ENCODE peak calls at places on chromosomes 6 and 20, in ten cellular contexts. A, G, O, M, W, D, K, Z, Q and X are unnamed samples.

GRCh38 chr6:145267076-145267867 is 468.0 kb downstream of the EPM2A start:
- DNase-seq in W (no peak), Q (no peak), G (no peak), K (no peak), A (peak; percentile 76), M (no peak), O (no peak), Z (peak; percentile 22), D (no peak), X (no peak)

GRCh38 chr6:80640176-80640575 is 533.7 kb downstream of the BCKDHB start:
- DNase-seq in D (no peak), A (no peak), Q (no peak), G (no peak), O (no peak), Z (no peak), K (no peak), W (no peak), M (no peak), X (no peak)

GRCh38 chr6:158142789-158143188 is 25.3 kb downstream of the SERAC1 start:
- DNase-seq in Q (no peak), Z (no peak), D (no peak), K (no peak), A (peak; percentile 53), W (no peak), O (no peak), M (no peak), G (no peak), X (no peak)

GRCh38 chr6:159761135-159761872 is 541 bp upstream of the ACAT2 start:
- DNase-seq in M (peak; percentile 15), Z (peak; percentile 88), D (peak; percentile 38), O (peak; percentile 31), W (peak; percentile 68), Q (no peak), A (peak; percentile 60), G (peak; percentile 74), K (no peak), X (no peak)

GRCh38 chr20:3777726-3778629 is 3.3 kb downstream of the SPEF1 start:
- DNase-seq in G (peak; percentile 83), O (peak; percentile 69), A (peak; percentile 88), Q (peak; percentile 58), D (peak; percentile 37), Z (no peak), K (peak; percentile 67), M (peak; percentile 65), W (peak; percentile 81), X (no peak)

GRCh38 chr6:117495873-117496272 is 13.4 kb downstream of the DCBLD1 start:
- DNase-seq in G (no peak), O (no peak), A (no peak), D (no peak), M (no peak), K (no peak), Z (no peak), W (no peak), Q (no peak), X (no peak)

GRCh38 chr20:43971233-43971632 is 56.6 kb downstream of the TOX2 start:
- DNase-seq in M (no peak), A (no peak), W (no peak), Z (no peak), G (no peak), O (no peak), D (no peak), K (no peak), Q (no peak), X (no peak)

GRCh38 chr20:33919653-33920052 is 74.1 kb upstream of the RALY start:
- DNase-seq in D (no peak), Q (no peak), Z (no peak), K (no peak), M (no peak), A (no peak), G (no peak), W (no peak), O (no peak), X (no peak)

GRCh38 chr20:13219327-13220193 is 1.5 kb upstream of the ISM1 start:
- DNase-seq in K (no peak), Q (no peak), G (no peak), Z (no peak), O (no peak), D (no peak), A (no peak), M (no peak), W (peak; percentile 45), X (no peak)

GRCh38 chr20:17327185-17327780 is 100.4 kb downstream of the PCSK2 start:
- DNase-seq in M (no peak), W (peak; percentile 22), O (no peak), Q (peak; percentile 73), K (no peak), G (no peak), A (no peak), Z (no peak), D (no peak), X (no peak)

GRCh38 chr6:3749991-3750323 is 1.6 kb downstream of the PXDC1 start:
- DNase-seq in G (no peak), K (no peak), O (no peak), A (no peak), Z (no peak), W (no peak), M (peak; percentile 78), Q (no peak), D (no peak), X (no peak)

GRCh38 chr20:20603339-20603990 is 109.0 kb downstream of the RALGAPA2 start:
- DNase-seq in Z (peak; percentile 9), M (no peak), A (peak; percentile 75), G (no peak), W (no peak), Q (no peak), K (no peak), O (peak; percentile 71), D (no peak), X (peak; percentile 63)

GRCh38 chr6:90463874-90464273 is 123.0 kb downstream of the MAP3K7 start:
- DNase-seq in M (no peak), O (no peak), G (no peak), K (no peak), D (no peak), Q (no peak), Z (no peak), W (no peak), A (no peak), X (no peak)

GRCh38 chr6:85747654-85748053 is 105.0 kb upstream of the SYNCRIP start:
- DNase-seq in K (no peak), M (no peak), Q (no peak), D (no peak), W (no peak), O (no peak), G (no peak), A (no peak), Z (no peak), X (no peak)

GRCh38 chr20:8996817-8997512 is 71.9 kb upstream of the PLCB4 start:
- DNase-seq in G (no peak), Q (no peak), Z (no peak), W (peak; percentile 35), M (no peak), A (no peak), K (peak; percentile 8), O (no peak), D (no peak), X (no peak)

GRCh38 chr6:11727995-11728961 is 50.3 kb downstream of the ADTRP start:
- DNase-seq in M (no peak), W (no peak), Z (no peak), G (no peak), Q (no peak), D (no peak), K (no peak), O (no peak), A (no peak), X (no peak)

GRCh38 chr20:33442136-33443005 is 1.2 kb downstream of the SNTA1 start:
- DNase-seq in D (no peak), K (no peak), M (no peak), Q (no peak), G (no peak), O (no peak), W (no peak), A (peak; percentile 38), Z (no peak), X (no peak)

GRCh38 chr20:32231847-32232246 is 24.2 kb downstream of the POFUT1 start:
- DNase-seq in A (no peak), W (no peak), O (peak; percentile 36), K (no peak), Z (no peak), G (no peak), Q (no peak), D (no peak), M (no peak), X (no peak)

GRCh38 chr6:1604347-1604990 is 5.2 kb upstream of the FOXC1 start:
- DNase-seq in M (no peak), K (peak; percentile 42), D (peak; percentile 82), Z (peak; percentile 4), O (peak; percentile 91), A (peak; percentile 82), G (peak; percentile 93), Q (peak; percentile 33), W (peak; percentile 94), X (no peak)

GRCh38 chr6:107991061-107991460 is 33.1 kb upstream of the SEC63 start:
- DNase-seq in Z (no peak), Q (no peak), A (no peak), K (no peak), O (no peak), D (no peak), G (no peak), W (no peak), M (no peak), X (no peak)

GRCh38 chr6:107488875-107489635 is 862 bp upstream of the SOBP start:
- DNase-seq in A (peak; percentile 37), M (peak; percentile 48), K (peak; percentile 56), G (peak; percentile 68), O (peak; percentile 56), W (peak; percentile 80), Q (peak; percentile 65), D (peak; percentile 53), Z (peak; percentile 53), X (no peak)

GRCh38 chr20:49477200-49477599 is 5.3 kb downstream of the KCNB1 start:
- DNase-seq in G (no peak), Q (no peak), O (no peak), M (no peak), Z (no peak), A (peak; percentile 13), K (no peak), D (no peak), W (no peak), X (no peak)

GRCh38 chr6:148854992-148855391 is 108.2 kb downstream of the UST start:
- DNase-seq in A (no peak), M (no peak), K (no peak), D (no peak), O (no peak), Q (no peak), W (peak; percentile 39), Z (no peak), G (no peak), X (no peak)

GRCh38 chr6:28643017-28643740 is 117.5 kb downstream of the GPX5 start:
- DNase-seq in W (peak; percentile 62), D (peak; percentile 36), Q (peak; percentile 60), A (peak; percentile 54), Z (no peak), O (no peak), G (peak; percentile 84), K (no peak), M (no peak), X (no peak)

GRCh38 chr6:35728663-35729348 is 8.0 kb upstream of the ARMC12 start:
- DNase-seq in D (no peak), G (no peak), W (no peak), Q (peak; percentile 28), A (peak; percentile 62), Z (no peak), O (no peak), K (peak; percentile 48), M (peak; percentile 21), X (no peak)

GRCh38 chr20:37973059-37973910 is 60.0 kb downstream of the TTI1 start:
- DNase-seq in A (no peak), Q (no peak), O (no peak), M (no peak), Z (no peak), W (no peak), K (no peak), D (no peak), G (no peak), X (no peak)

GRCh38 chr6:29589423-29590048 is 4.6 kb downstream of the OR2H2 start:
- DNase-seq in O (peak; percentile 52), A (peak; percentile 68), G (peak; percentile 60), Q (peak; percentile 67), D (peak; percentile 57), M (peak; percentile 31), K (peak; percentile 29), W (peak; percentile 52), Z (peak; percentile 9), X (no peak)

GRCh38 chr6:41884957-41885356 is 10.2 kb downstream of the USP49 start:
- DNase-seq in Z (no peak), G (no peak), M (no peak), O (no peak), Q (no peak), D (no peak), K (no peak), A (no peak), W (no peak), X (no peak)